ENCODE peak calls at places on chromosomes 7 and 10, in ten cellular contexts. One of them, this sample, is unnamed.

GRCh38 chr10:75137533-75138438 is 26.3 kb downstream of the SAMD8 start:
- DNase-seq in fibroblast of villous mesenchyme: peak
- DNase-seq in tibial nerve: no peak
- DNase-seq in fibroblast of mammary gland: peak
- DNase-seq in A549: peak
- DNase-seq in IMR-90: peak
- DNase-seq in naive thymus-derived CD4-positive, alpha-beta T cell: no peak
- DNase-seq in Karpas-422: peak
- DNase-seq in cardiac muscle cell: peak
- DNase-seq in GM23248: peak
- DNase-seq in this sample: no peak

GRCh38 chr7:149776305-149776704 is 2.9 kb upstream of the ZNF467 start:
- DNase-seq in tibial nerve: peak
- DNase-seq in fibroblast of villous mesenchyme: no peak
- DNase-seq in IMR-90: peak
- DNase-seq in fibroblast of mammary gland: no peak
- DNase-seq in Karpas-422: no peak
- DNase-seq in cardiac muscle cell: peak
- DNase-seq in A549: no peak
- DNase-seq in naive thymus-derived CD4-positive, alpha-beta T cell: no peak
- DNase-seq in GM23248: no peak
- DNase-seq in this sample: no peak

GRCh38 chr7:130334274-130334673 is 10.3 kb upstream of the CPA5 start:
- DNase-seq in Karpas-422: no peak
- DNase-seq in cardiac muscle cell: peak
- DNase-seq in fibroblast of villous mesenchyme: peak
- DNase-seq in tibial nerve: no peak
- DNase-seq in IMR-90: peak
- DNase-seq in GM23248: peak
- DNase-seq in A549: no peak
- DNase-seq in naive thymus-derived CD4-positive, alpha-beta T cell: no peak
- DNase-seq in fibroblast of mammary gland: peak
- DNase-seq in this sample: no peak

GRCh38 chr7:106022193-106022821 is 59.2 kb downstream of the CDHR3 start:
- DNase-seq in A549: no peak
- DNase-seq in cardiac muscle cell: no peak
- DNase-seq in IMR-90: no peak
- DNase-seq in Karpas-422: peak
- DNase-seq in tibial nerve: no peak
- DNase-seq in naive thymus-derived CD4-positive, alpha-beta T cell: peak
- DNase-seq in fibroblast of mammary gland: no peak
- DNase-seq in fibroblast of villous mesenchyme: no peak
- DNase-seq in GM23248: no peak
- DNase-seq in this sample: peak

GRCh38 chr7:99254390-99254789 is 18.2 kb upstream of the MYH16 start:
- DNase-seq in cardiac muscle cell: no peak
- DNase-seq in naive thymus-derived CD4-positive, alpha-beta T cell: no peak
- DNase-seq in tibial nerve: no peak
- DNase-seq in fibroblast of villous mesenchyme: no peak
- DNase-seq in fibroblast of mammary gland: no peak
- DNase-seq in IMR-90: no peak
- DNase-seq in Karpas-422: no peak
- DNase-seq in A549: no peak
- DNase-seq in GM23248: no peak
- DNase-seq in this sample: no peak

GRCh38 chr10:50358411-50358810 is 107.1 kb upstream of the ASAH2 start:
- DNase-seq in Karpas-422: no peak
- DNase-seq in GM23248: no peak
- DNase-seq in naive thymus-derived CD4-positive, alpha-beta T cell: no peak
- DNase-seq in A549: no peak
- DNase-seq in cardiac muscle cell: no peak
- DNase-seq in IMR-90: no peak
- DNase-seq in fibroblast of villous mesenchyme: no peak
- DNase-seq in fibroblast of mammary gland: no peak
- DNase-seq in tibial nerve: no peak
- DNase-seq in this sample: no peak

GRCh38 chr10:101986277-101986971 is 69.5 kb downstream of the ARMH3 start:
- DNase-seq in tibial nerve: no peak
- DNase-seq in A549: no peak
- DNase-seq in cardiac muscle cell: peak
- DNase-seq in fibroblast of villous mesenchyme: peak
- DNase-seq in Karpas-422: no peak
- DNase-seq in naive thymus-derived CD4-positive, alpha-beta T cell: no peak
- DNase-seq in fibroblast of mammary gland: no peak
- DNase-seq in GM23248: no peak
- DNase-seq in IMR-90: no peak
- DNase-seq in this sample: no peak

GRCh38 chr7:22001345-22002004 is 55.8 kb upstream of the CDCA7L start:
- DNase-seq in fibroblast of villous mesenchyme: peak
- DNase-seq in fibroblast of mammary gland: peak
- DNase-seq in A549: peak
- DNase-seq in cardiac muscle cell: peak
- DNase-seq in naive thymus-derived CD4-positive, alpha-beta T cell: peak
- DNase-seq in GM23248: peak
- DNase-seq in tibial nerve: peak
- DNase-seq in IMR-90: peak
- DNase-seq in Karpas-422: peak
- DNase-seq in this sample: peak

GRCh38 chr7:116138202-116138801 is 72.0 kb upstream of the TES start:
- DNase-seq in A549: peak
- DNase-seq in Karpas-422: peak
- DNase-seq in cardiac muscle cell: peak
- DNase-seq in GM23248: peak
- DNase-seq in fibroblast of mammary gland: peak
- DNase-seq in tibial nerve: peak
- DNase-seq in fibroblast of villous mesenchyme: peak
- DNase-seq in naive thymus-derived CD4-positive, alpha-beta T cell: no peak
- DNase-seq in IMR-90: peak
- DNase-seq in this sample: peak

GRCh38 chr10:71093531-71093930 is 118.8 kb upstream of the UNC5B start:
- DNase-seq in A549: no peak
- DNase-seq in Karpas-422: no peak
- DNase-seq in IMR-90: no peak
- DNase-seq in cardiac muscle cell: no peak
- DNase-seq in naive thymus-derived CD4-positive, alpha-beta T cell: no peak
- DNase-seq in fibroblast of villous mesenchyme: no peak
- DNase-seq in tibial nerve: no peak
- DNase-seq in fibroblast of mammary gland: no peak
- DNase-seq in GM23248: no peak
- DNase-seq in this sample: no peak

GRCh38 chr10:132407846-132408278 is 10.9 kb downstream of the PWWP2B start:
- DNase-seq in GM23248: peak
- DNase-seq in tibial nerve: no peak
- DNase-seq in fibroblast of villous mesenchyme: peak
- DNase-seq in cardiac muscle cell: peak
- DNase-seq in Karpas-422: no peak
- DNase-seq in fibroblast of mammary gland: no peak
- DNase-seq in IMR-90: peak
- DNase-seq in naive thymus-derived CD4-positive, alpha-beta T cell: no peak
- DNase-seq in A549: no peak
- DNase-seq in this sample: peak
- H3K4me3 ChIP-seq in GM23248: no peak
- H3K4me3 ChIP-seq in tibial nerve: no peak
- H3K4me3 ChIP-seq in fibroblast of villous mesenchyme: no peak
- H3K4me3 ChIP-seq in cardiac muscle cell: no peak
- H3K4me3 ChIP-seq in Karpas-422: no peak
- H3K4me3 ChIP-seq in fibroblast of mammary gland: no peak
- H3K4me3 ChIP-seq in IMR-90: no peak
- H3K4me3 ChIP-seq in naive thymus-derived CD4-positive, alpha-beta T cell: no peak
- H3K4me3 ChIP-seq in A549: no peak
- H3K4me3 ChIP-seq in this sample: no peak

GRCh38 chr10:128062837-128063563 is 63.2 kb downstream of the MKI67 start:
- DNase-seq in A549: no peak
- DNase-seq in fibroblast of mammary gland: no peak
- DNase-seq in fibroblast of villous mesenchyme: peak
- DNase-seq in cardiac muscle cell: peak
- DNase-seq in Karpas-422: peak
- DNase-seq in IMR-90: no peak
- DNase-seq in tibial nerve: no peak
- DNase-seq in naive thymus-derived CD4-positive, alpha-beta T cell: peak
- DNase-seq in GM23248: no peak
- DNase-seq in this sample: peak

GRCh38 chr10:128065881-128066534 is 60.2 kb downstream of the MKI67 start:
- DNase-seq in tibial nerve: no peak
- DNase-seq in A549: no peak
- DNase-seq in GM23248: no peak
- DNase-seq in fibroblast of villous mesenchyme: no peak
- DNase-seq in cardiac muscle cell: no peak
- DNase-seq in fibroblast of mammary gland: no peak
- DNase-seq in IMR-90: no peak
- DNase-seq in naive thymus-derived CD4-positive, alpha-beta T cell: no peak
- DNase-seq in Karpas-422: no peak
- DNase-seq in this sample: no peak

GRCh38 chr10:128064615-128065580 is 61.3 kb downstream of the MKI67 start:
- DNase-seq in naive thymus-derived CD4-positive, alpha-beta T cell: peak
- DNase-seq in fibroblast of mammary gland: peak
- DNase-seq in tibial nerve: peak
- DNase-seq in Karpas-422: peak
- DNase-seq in cardiac muscle cell: peak
- DNase-seq in GM23248: peak
- DNase-seq in A549: no peak
- DNase-seq in fibroblast of villous mesenchyme: peak
- DNase-seq in IMR-90: peak
- DNase-seq in this sample: peak

GRCh38 chr10:128062331-128062730 is 63.9 kb downstream of the MKI67 start:
- DNase-seq in A549: no peak
- DNase-seq in GM23248: no peak
- DNase-seq in tibial nerve: no peak
- DNase-seq in fibroblast of mammary gland: no peak
- DNase-seq in IMR-90: no peak
- DNase-seq in fibroblast of villous mesenchyme: peak
- DNase-seq in cardiac muscle cell: no peak
- DNase-seq in Karpas-422: peak
- DNase-seq in naive thymus-derived CD4-positive, alpha-beta T cell: no peak
- DNase-seq in this sample: peak

GRCh38 chr10:128063736-128064614 is 62.2 kb downstream of the MKI67 start:
- DNase-seq in tibial nerve: no peak
- DNase-seq in IMR-90: no peak
- DNase-seq in fibroblast of mammary gland: no peak
- DNase-seq in cardiac muscle cell: no peak
- DNase-seq in A549: no peak
- DNase-seq in fibroblast of villous mesenchyme: no peak
- DNase-seq in GM23248: no peak
- DNase-seq in naive thymus-derived CD4-positive, alpha-beta T cell: no peak
- DNase-seq in Karpas-422: peak
- DNase-seq in this sample: no peak
- H3K4me3 ChIP-seq in tibial nerve: no peak
- H3K4me3 ChIP-seq in IMR-90: no peak
- H3K4me3 ChIP-seq in fibroblast of mammary gland: no peak
- H3K4me3 ChIP-seq in cardiac muscle cell: no peak
- H3K4me3 ChIP-seq in A549: no peak
- H3K4me3 ChIP-seq in fibroblast of villous mesenchyme: no peak
- H3K4me3 ChIP-seq in GM23248: peak
- H3K4me3 ChIP-seq in naive thymus-derived CD4-positive, alpha-beta T cell: peak
- H3K4me3 ChIP-seq in Karpas-422: peak
- H3K4me3 ChIP-seq in this sample: peak

GRCh38 chr7:96728139-96728538 is 18.5 kb upstream of the SEM1 start:
- DNase-seq in Karpas-422: no peak
- DNase-seq in A549: no peak
- DNase-seq in fibroblast of villous mesenchyme: no peak
- DNase-seq in cardiac muscle cell: no peak
- DNase-seq in fibroblast of mammary gland: no peak
- DNase-seq in naive thymus-derived CD4-positive, alpha-beta T cell: no peak
- DNase-seq in tibial nerve: no peak
- DNase-seq in GM23248: no peak
- DNase-seq in IMR-90: no peak
- DNase-seq in this sample: no peak
- H3K4me3 ChIP-seq in Karpas-422: no peak
- H3K4me3 ChIP-seq in A549: no peak
- H3K4me3 ChIP-seq in fibroblast of villous mesenchyme: no peak
- H3K4me3 ChIP-seq in cardiac muscle cell: no peak
- H3K4me3 ChIP-seq in fibroblast of mammary gland: no peak
- H3K4me3 ChIP-seq in naive thymus-derived CD4-positive, alpha-beta T cell: no peak
- H3K4me3 ChIP-seq in tibial nerve: no peak
- H3K4me3 ChIP-seq in GM23248: no peak
- H3K4me3 ChIP-seq in IMR-90: no peak
- H3K4me3 ChIP-seq in this sample: no peak

GRCh38 chr7:68441610-68442009 is 1156.7 kb upstream of the AUTS2 start:
- DNase-seq in tibial nerve: no peak
- DNase-seq in naive thymus-derived CD4-positive, alpha-beta T cell: no peak
- DNase-seq in Karpas-422: no peak
- DNase-seq in GM23248: no peak
- DNase-seq in fibroblast of villous mesenchyme: no peak
- DNase-seq in IMR-90: no peak
- DNase-seq in cardiac muscle cell: no peak
- DNase-seq in fibroblast of mammary gland: no peak
- DNase-seq in A549: no peak
- DNase-seq in this sample: no peak
- H3K4me3 ChIP-seq in tibial nerve: no peak
- H3K4me3 ChIP-seq in naive thymus-derived CD4-positive, alpha-beta T cell: no peak
- H3K4me3 ChIP-seq in Karpas-422: no peak
- H3K4me3 ChIP-seq in GM23248: no peak
- H3K4me3 ChIP-seq in fibroblast of villous mesenchyme: no peak
- H3K4me3 ChIP-seq in IMR-90: no peak
- H3K4me3 ChIP-seq in cardiac muscle cell: no peak
- H3K4me3 ChIP-seq in fibroblast of mammary gland: no peak
- H3K4me3 ChIP-seq in A549: no peak
- H3K4me3 ChIP-seq in this sample: no peak

DNA sequence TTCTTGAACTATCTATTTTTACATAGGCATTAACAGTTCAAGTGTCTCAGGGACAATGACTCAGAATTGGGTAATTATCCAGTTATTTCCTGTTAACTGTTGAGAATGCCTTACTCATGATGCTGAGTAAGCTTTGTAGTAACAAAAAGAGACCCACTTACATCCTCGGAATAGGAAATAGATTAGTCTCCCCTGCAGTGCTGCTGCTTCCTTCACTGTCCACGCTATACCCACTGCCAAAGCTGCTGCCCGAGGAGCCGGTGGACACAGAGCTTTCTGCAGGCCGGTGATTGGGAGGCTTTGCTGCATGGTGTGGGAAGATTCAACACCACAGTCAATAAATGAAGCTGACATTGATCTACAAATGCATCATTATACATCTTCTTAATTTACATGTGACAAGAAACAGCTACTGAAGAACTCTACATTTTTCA is 357.1 kb downstream of the PCLO start:
- DNase-seq in cardiac muscle cell: peak
- DNase-seq in A549: peak
- DNase-seq in tibial nerve: no peak
- DNase-seq in fibroblast of villous mesenchyme: peak
- DNase-seq in Karpas-422: no peak
- DNase-seq in fibroblast of mammary gland: peak
- DNase-seq in naive thymus-derived CD4-positive, alpha-beta T cell: no peak
- DNase-seq in IMR-90: peak
- DNase-seq in GM23248: peak
- DNase-seq in this sample: no peak
- H3K4me3 ChIP-seq in cardiac muscle cell: no peak
- H3K4me3 ChIP-seq in A549: peak
- H3K4me3 ChIP-seq in tibial nerve: no peak
- H3K4me3 ChIP-seq in fibroblast of villous mesenchyme: peak
- H3K4me3 ChIP-seq in Karpas-422: no peak
- H3K4me3 ChIP-seq in fibroblast of mammary gland: peak
- H3K4me3 ChIP-seq in naive thymus-derived CD4-positive, alpha-beta T cell: no peak
- H3K4me3 ChIP-seq in IMR-90: peak
- H3K4me3 ChIP-seq in GM23248: peak
- H3K4me3 ChIP-seq in this sample: no peak

DNA sequence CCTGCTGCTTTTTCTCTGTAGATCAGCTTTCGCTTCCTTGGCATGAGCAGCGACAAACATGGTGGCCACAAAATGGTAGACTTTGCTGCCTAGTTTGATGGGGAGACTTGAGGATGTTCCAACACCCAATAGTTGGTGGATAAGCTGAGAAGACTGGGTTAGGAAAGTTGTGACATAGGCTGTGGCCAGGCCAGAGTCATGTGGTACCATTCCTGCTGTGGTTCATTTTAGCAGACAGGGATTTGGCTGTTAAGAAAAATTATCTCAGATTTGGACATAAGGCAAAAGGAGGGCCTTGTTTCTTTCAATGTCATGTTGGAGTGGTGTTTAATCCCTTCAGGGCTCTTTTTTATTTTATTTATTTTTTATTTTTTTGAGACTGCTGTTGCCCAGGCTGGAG is 26.6 kb upstream of the FAM180A start:
- DNase-seq in tibial nerve: no peak
- DNase-seq in Karpas-422: no peak
- DNase-seq in IMR-90: no peak
- DNase-seq in GM23248: no peak
- DNase-seq in A549: no peak
- DNase-seq in fibroblast of mammary gland: no peak
- DNase-seq in naive thymus-derived CD4-positive, alpha-beta T cell: no peak
- DNase-seq in cardiac muscle cell: peak
- DNase-seq in fibroblast of villous mesenchyme: peak
- DNase-seq in this sample: no peak
- H3K4me3 ChIP-seq in tibial nerve: no peak
- H3K4me3 ChIP-seq in Karpas-422: no peak
- H3K4me3 ChIP-seq in IMR-90: no peak
- H3K4me3 ChIP-seq in GM23248: no peak
- H3K4me3 ChIP-seq in A549: no peak
- H3K4me3 ChIP-seq in fibroblast of mammary gland: no peak
- H3K4me3 ChIP-seq in naive thymus-derived CD4-positive, alpha-beta T cell: no peak
- H3K4me3 ChIP-seq in cardiac muscle cell: no peak
- H3K4me3 ChIP-seq in fibroblast of villous mesenchyme: no peak
- H3K4me3 ChIP-seq in this sample: no peak

This sample was measured in OCI-LY7.